ENCODE peak calls at places on chromosomes 7 and 10, in six cellular contexts. K is HuH-7, S is fibroblast of the aortic adventitia, O is EL, W is IMR-90, B is T-cell. Q is an unnamed sample.

GRCh38 chr7:33836797-33837355 is 68.5 kb upstream of the BMPER start:
- DNase-seq in K (peak; percentile 13), S (no peak), O (no peak), W (peak; percentile 60), B (no peak), Q (peak; percentile 48)

GRCh38 chr7:36408589-36408988 is 18.9 kb downstream of the ANLN start:
- DNase-seq in K (no peak), S (no peak), O (no peak), W (no peak), B (no peak), Q (no peak)

GRCh38 chr7:69508736-69509135 is 89.5 kb upstream of the AUTS2 start:
- DNase-seq in K (no peak), S (no peak), O (no peak), W (no peak), B (no peak), Q (no peak)

GRCh38 chr10:22774102-22774501 is 59.7 kb upstream of the PIP4K2A start:
- DNase-seq in K (no peak), S (no peak), O (no peak), W (no peak), B (no peak), Q (no peak)

GRCh38 chr7:119964640-119965542 is 308.1 kb upstream of the KCND2 start:
- DNase-seq in K (no peak), S (peak; percentile 92), O (no peak), W (peak; percentile 54), B (no peak), Q (no peak)

GRCh38 chr7:111827863-111828504 is 265.7 kb upstream of the IMMP2L start:
- DNase-seq in K (no peak), S (peak; percentile 47), O (peak; percentile 66), W (peak; percentile 68), B (no peak), Q (no peak)

GRCh38 chr10:47205199-47205598 is 94.8 kb upstream of the GDF10 start:
- DNase-seq in K (no peak), S (no peak), O (no peak), W (no peak), B (no peak), Q (no peak)

GRCh38 chr10:103823706-103824272 is 31.6 kb downstream of the SH3PXD2A start:
- DNase-seq in K (no peak), S (no peak), O (no peak), W (no peak), B (no peak), Q (no peak)

GRCh38 chr10:103758294-103758681 is 97.1 kb downstream of the SH3PXD2A start:
- DNase-seq in K (no peak), S (peak; percentile 19), O (peak; percentile 38), W (peak; percentile 86), B (no peak), Q (no peak)

GRCh38 chr10:70648427-70648826 is 23.9 kb upstream of the ADAMTS14 start:
- DNase-seq in K (no peak), S (no peak), O (no peak), W (no peak), B (no peak), Q (no peak)

GRCh38 chr7:158685727-158686126 is 18.9 kb downstream of the NCAPG2 start:
- DNase-seq in K (no peak), S (peak; percentile 58), O (peak; percentile 63), W (peak; percentile 33), B (no peak), Q (no peak)

GRCh38 chr7:123273185-123273584 is 73.4 kb upstream of the SLC13A1 start:
- DNase-seq in K (no peak), S (no peak), O (no peak), W (no peak), B (no peak), Q (no peak)